ENCODE peak calls at places on chromosomes 1 and 21, in ten cellular contexts. H is adrenal gland, C is upper lobe of right lung, D is tibial artery, V is fibroblast of lung, A is spleen, B is body of pancreas, E is GM12878, T is neuronal stem cell, R is GM23338. Q is an unnamed sample. For H3K4me1 and H3K27me3, the result is how much of the 10 kb centered on the place peaks cover.

GRCh38 chr1:44684525-44684924 is 10.0 kb downstream of the ARMH1 start:
- DNase-seq in H (no peak), C (peak), D (no peak), V (no peak), A (peak), B (no peak), E (peak), T (no peak), R (no peak), Q (no peak)

GRCh38 chr1:29469457-29469856 is 233.1 kb downstream of the PTPRU start:
- DNase-seq in H (peak), C (no peak), D (peak), V (no peak), A (peak), B (peak), E (no peak), T (no peak), R (no peak), Q (no peak)

GRCh38 chr1:8597455-8597854 is 220.0 kb downstream of the RERE start:
- DNase-seq in H (no peak), C (no peak), D (no peak), V (peak), A (no peak), B (no peak), E (no peak), T (no peak), R (no peak), Q (no peak)

GRCh38 chr1:42822833-42823392 is 5.7 kb upstream of the SVBP start:
- DNase-seq in H (no peak), C (no peak), D (no peak), V (peak), A (no peak), B (no peak), E (no peak), T (no peak), R (no peak), Q (no peak)

GRCh38 chr1:209607102-209607794 is 23.7 kb downstream of the CAMK1G start:
- DNase-seq in H (peak), C (peak), D (no peak), V (no peak), A (no peak), B (no peak), E (peak), T (no peak), R (no peak), Q (peak)

GRCh38 chr1:109281680-109282496 is 1.1 kb downstream of the PSRC1 start:
- DNase-seq in H (peak), C (no peak), D (no peak), V (peak), A (no peak), B (no peak), E (no peak), T (no peak), R (no peak), Q (no peak)

GRCh38 chr1:109404838-109405237 is 7.1 kb upstream of the SORT1 start:
- DNase-seq in H (no peak), C (no peak), D (no peak), V (no peak), A (no peak), B (no peak), E (no peak), T (no peak), R (no peak), Q (no peak)

GRCh38 chr1:31306278-31306677 is 9.4 kb downstream of the ZCCHC17 start:
- DNase-seq in H (no peak), C (no peak), D (no peak), V (peak), A (no peak), B (no peak), E (no peak), T (no peak), R (no peak), Q (no peak)

GRCh38 chr1:163168053-163168452 is 34.7 kb downstream of the RGS5 start:
- DNase-seq in H (peak), C (no peak), D (no peak), V (peak), A (no peak), B (no peak), E (no peak), T (no peak), R (no peak), Q (no peak)

GRCh38 chr1:7050751-7051665 is 265.8 kb downstream of the CAMTA1 start:
- DNase-seq in H (no peak), C (no peak), D (no peak), V (no peak), A (no peak), B (no peak), E (no peak), T (no peak), R (no peak), Q (no peak)

GRCh38 chr1:24067978-24068377 is 44.0 kb downstream of the MYOM3 start:
- DNase-seq in H (no peak), C (no peak), D (no peak), V (no peak), A (no peak), B (no peak), E (no peak), T (no peak), R (no peak), Q (peak)

GRCh38 chr1:79988401-79988800 is 981.9 kb upstream of the ADGRL4 start:
- DNase-seq in H (no peak), C (no peak), D (no peak), V (no peak), A (no peak), B (no peak), E (no peak), T (no peak), R (no peak), Q (no peak)

GRCh38 chr1:205812878-205813754 is at the start of gene SLC41A1:
- DNase-seq in H (peak), C (peak), D (peak), V (peak), A (peak), B (peak), E (peak), T (peak), R (peak), Q (peak)

GRCh38 chr1:30171956-30172694 is 551.3 kb downstream of the MATN1 start:
- DNase-seq in H (no peak), C (no peak), D (no peak), V (no peak), A (no peak), B (no peak), E (no peak), T (no peak), R (no peak), Q (no peak)

GRCh38 chr1:38787041-38787440 is 72.5 kb downstream of the RRAGC start:
- DNase-seq in H (no peak), C (no peak), D (no peak), V (no peak), A (no peak), B (no peak), E (no peak), T (no peak), R (no peak), Q (no peak)

GRCh38 chr1:154962238-154962678 is 676 bp upstream of the PYGO2 start:
- DNase-seq in H (peak), C (peak), D (no peak), V (peak), A (peak), B (no peak), E (no peak), T (peak), R (peak), Q (no peak)

GRCh38 chr1:245829194-245829593 is 674.4 kb downstream of the KIF26B start:
- DNase-seq in H (no peak), C (no peak), D (no peak), V (no peak), A (no peak), B (no peak), E (peak), T (no peak), R (no peak), Q (no peak)

GRCh38 chr1:198701250-198701649 is 62.4 kb downstream of the PTPRC start:
- DNase-seq in H (no peak), C (no peak), D (no peak), V (no peak), A (no peak), B (no peak), E (no peak), T (no peak), R (no peak), Q (no peak)
- H3K4me1 ChIP-seq in H (under half), C (under half), D (under half), V (under half), A (under half), B (under half), E (under half), T (under half), R (under half), Q (under half)

GRCh38 chr1:48471103-48471502 is 901 bp downstream of the SPATA6 start:
- DNase-seq in H (no peak), C (no peak), D (peak), V (peak), A (no peak), B (no peak), E (no peak), T (no peak), R (peak), Q (no peak)

GRCh38 chr1:48471603-48472576 is at the start of gene SPATA6:
- DNase-seq in H (peak), C (peak), D (peak), V (peak), A (peak), B (peak), E (peak), T (peak), R (peak), Q (peak)

GRCh38 chr1:48469616-48470500 is 2.1 kb downstream of the SPATA6 start:
- DNase-seq in H (peak), C (peak), D (peak), V (peak), A (peak), B (peak), E (no peak), T (no peak), R (no peak), Q (peak)

GRCh38 chr1:48470506-48470905 is 1.5 kb downstream of the SPATA6 start:
- DNase-seq in H (peak), C (no peak), D (peak), V (peak), A (no peak), B (peak), E (no peak), T (no peak), R (peak), Q (peak)

DNA sequence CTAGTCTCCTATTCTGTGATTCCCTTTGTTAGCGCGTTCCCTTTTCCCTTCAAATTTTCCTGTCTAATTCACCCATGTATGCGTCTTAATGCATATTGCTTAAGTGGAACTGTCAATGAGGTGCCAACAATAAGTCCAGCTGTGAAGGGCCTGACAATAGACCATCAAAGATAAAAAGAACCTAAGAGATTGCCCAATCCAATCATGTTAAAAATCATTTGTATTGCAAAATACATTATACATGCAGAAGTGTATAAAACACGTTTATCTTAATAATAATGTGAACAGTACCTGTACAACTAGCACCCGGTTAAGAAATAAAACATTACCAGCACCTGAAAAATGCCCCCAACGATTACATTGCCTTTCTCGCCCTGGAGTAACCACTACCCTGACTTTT is 743 bp upstream of the SPATA6 start:
- DNase-seq in H (no peak), C (no peak), D (no peak), V (peak), A (no peak), B (no peak), E (no peak), T (no peak), R (no peak), Q (no peak)
- H3K27me3 ChIP-seq in H (under half), C (under half), D (under half), V (under half), A (under half), B (under half), E (under half), T (under half), R (under half), Q (under half)

GRCh38 chr1:231408528-231409094 is 13.5 kb downstream of the EGLN1 start:
- DNase-seq in H (no peak), C (no peak), D (no peak), V (no peak), A (no peak), B (no peak), E (no peak), T (no peak), R (no peak), Q (no peak)

GRCh38 chr1:231410041-231410591 is 12.0 kb downstream of the EGLN1 start:
- DNase-seq in H (no peak), C (no peak), D (no peak), V (peak), A (no peak), B (no peak), E (no peak), T (no peak), R (no peak), Q (no peak)

GRCh38 chr1:231404318-231404717 is 17.8 kb downstream of the EGLN1 start:
- DNase-seq in H (no peak), C (no peak), D (no peak), V (no peak), A (no peak), B (no peak), E (no peak), T (no peak), R (no peak), Q (no peak)

GRCh38 chr1:231407049-231407448 is 15.0 kb downstream of the EGLN1 start:
- DNase-seq in H (no peak), C (no peak), D (no peak), V (no peak), A (no peak), B (no peak), E (no peak), T (no peak), R (no peak), Q (no peak)

GRCh38 chr1:231407537-231408396 is 14.3 kb downstream of the EGLN1 start:
- DNase-seq in H (no peak), C (no peak), D (no peak), V (no peak), A (no peak), B (no peak), E (no peak), T (no peak), R (no peak), Q (peak)
- H3K27ac ChIP-seq in H (no peak), C (no peak), D (peak), V (no peak), A (no peak), B (peak), E (no peak), T (no peak), R (no peak), Q (peak)

GRCh38 chr1:184824716-184825323 is 70.2 kb upstream of the EDEM3 start:
- DNase-seq in H (no peak), C (no peak), D (no peak), V (no peak), A (no peak), B (no peak), E (no peak), T (no peak), R (no peak), Q (no peak)

GRCh38 chr1:184826001-184826400 is 71.3 kb upstream of the EDEM3 start:
- DNase-seq in H (no peak), C (no peak), D (no peak), V (no peak), A (no peak), B (no peak), E (no peak), T (no peak), R (no peak), Q (no peak)

GRCh38 chr1:184823080-184823479 is 68.4 kb upstream of the EDEM3 start:
- DNase-seq in H (no peak), C (no peak), D (no peak), V (peak), A (no peak), B (no peak), E (no peak), T (peak), R (no peak), Q (peak)

GRCh38 chr1:184827600-184828368 is 73.1 kb upstream of the EDEM3 start:
- DNase-seq in H (peak), C (no peak), D (no peak), V (peak), A (no peak), B (no peak), E (no peak), T (no peak), R (no peak), Q (no peak)

DNA sequence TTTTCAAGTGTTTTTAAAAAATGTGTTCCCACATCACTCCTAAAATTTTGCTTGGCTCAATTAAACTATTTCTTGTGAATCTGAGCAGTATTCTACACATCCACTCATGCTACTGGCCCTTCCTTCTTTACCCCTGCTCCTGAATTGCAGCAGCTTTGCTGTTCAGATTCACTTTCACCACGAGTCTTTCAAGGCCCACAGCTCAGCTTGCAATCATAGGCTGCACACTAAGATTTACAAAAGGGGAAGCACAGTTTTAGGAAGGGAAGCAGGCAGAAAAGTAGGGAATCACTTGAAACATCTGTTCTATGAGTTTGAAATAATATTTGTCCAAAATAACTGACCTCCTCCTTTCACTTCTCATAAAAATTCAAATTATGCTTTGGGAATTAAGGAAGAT is 70.9 kb upstream of the EDEM3 start:
- DNase-seq in H (no peak), C (no peak), D (no peak), V (no peak), A (no peak), B (no peak), E (no peak), T (no peak), R (no peak), Q (no peak)
- H3K4me1 ChIP-seq in H (under half), C (under half), D (half or more), V (under half), A (under half), B (under half), E (under half), T (under half), R (under half), Q (under half)

GRCh38 chr21:45403133-45403824 is 1.7 kb upstream of the COL18A1 start:
- DNase-seq in H (no peak), C (no peak), D (no peak), V (no peak), A (peak), B (peak), E (no peak), T (no peak), R (no peak), Q (no peak)
- H3K27me3 ChIP-seq in H (under half), C (under half), D (under half), V (under half), A (under half), B (under half), E (under half), T (half or more), R (under half), Q (under half)

GRCh38 chr1:83836543-83836942 is 162.4 kb downstream of the TTLL7 start:
- DNase-seq in H (no peak), C (no peak), D (no peak), V (no peak), A (no peak), B (no peak), E (no peak), T (no peak), R (no peak), Q (no peak)
- H3K27ac ChIP-seq in H (no peak), C (no peak), D (no peak), V (no peak), A (no peak), B (no peak), E (no peak), T (no peak), R (no peak), Q (no peak)

GRCh38 chr21:35023396-35024070 is 25.6 kb downstream of the RUNX1 start:
- DNase-seq in H (no peak), C (no peak), D (no peak), V (no peak), A (no peak), B (no peak), E (no peak), T (no peak), R (no peak), Q (peak)
- H3K4me1 ChIP-seq in H (under half), C (under half), D (under half), V (under half), A (half or more), B (under half), E (under half), T (under half), R (under half), Q (under half)

GRCh38 chr1:156437054-156437453 is 63.5 kb downstream of the MEF2D start:
- DNase-seq in H (no peak), C (no peak), D (no peak), V (no peak), A (no peak), B (no peak), E (no peak), T (no peak), R (no peak), Q (no peak)

GRCh38 chr1:156436319-156437043 is 64.1 kb downstream of the MEF2D start:
- DNase-seq in H (no peak), C (no peak), D (no peak), V (no peak), A (no peak), B (peak), E (no peak), T (no peak), R (peak), Q (no peak)

GRCh38 chr1:156439036-156439435 is 61.5 kb downstream of the MEF2D start:
- DNase-seq in H (no peak), C (no peak), D (no peak), V (no peak), A (no peak), B (no peak), E (no peak), T (no peak), R (peak), Q (no peak)

GRCh38 chr1:156438278-156438987 is 62.1 kb downstream of the MEF2D start:
- DNase-seq in H (no peak), C (no peak), D (no peak), V (no peak), A (no peak), B (no peak), E (no peak), T (no peak), R (no peak), Q (no peak)

GRCh38 chr1:156437465-156437864 is 63.1 kb downstream of the MEF2D start:
- DNase-seq in H (no peak), C (no peak), D (no peak), V (no peak), A (no peak), B (no peak), E (no peak), T (no peak), R (no peak), Q (no peak)
- H3K27me3 ChIP-seq in H (half or more), C (half or more), D (under half), V (half or more), A (half or more), B (under half), E (under half), T (half or more), R (half or more), Q (half or more)

Q was measured in small intestine.